ENCODE peak calls at places on chromosome 1, in seven cellular contexts. Z is esophagus squamous epithelium, O is stomach, M is spleen, G is tibial nerve, C is right lobe of liver, B is IMR-90. S is an unnamed sample.

GRCh38 chr1:57770772-57771171 is 346.9 kb upstream of the DAB1 start:
- DNase-seq in Z (no peak), C (no peak), B (peak; percentile 4), G (no peak), M (no peak), O (no peak), S (no peak)

GRCh38 chr1:232168513-232168912 is 461.4 kb downstream of the SIPA1L2 start:
- DNase-seq in B (no peak), C (no peak), M (no peak), O (peak; percentile 40), Z (no peak), G (no peak), S (no peak)

GRCh38 chr1:219443763-219444162 is 169.1 kb downstream of the ZC3H11B start:
- DNase-seq in O (no peak), C (no peak), M (no peak), Z (no peak), G (no peak), B (peak; percentile 46), S (no peak)

GRCh38 chr1:223628233-223628632 is 37.3 kb downstream of the CAPN8 start:
- DNase-seq in O (peak; percentile 42), M (no peak), B (peak; percentile 12), C (peak; percentile 54), G (no peak), Z (no peak), S (no peak)

GRCh38 chr1:192575499-192576189 is at the start of gene RGS1:
- DNase-seq in B (no peak), C (no peak), M (peak; percentile 70), G (no peak), O (peak; percentile 56), Z (no peak), S (no peak)

GRCh38 chr1:242651817-242652216 is 127.3 kb upstream of the PLD5 start:
- DNase-seq in O (no peak), G (no peak), B (no peak), Z (no peak), C (no peak), M (no peak), S (no peak)

GRCh38 chr1:154730251-154730650 is 122.3 kb upstream of the ADAR start:
- DNase-seq in G (no peak), B (peak; percentile 38), O (no peak), Z (no peak), M (no peak), C (no peak), S (no peak)

GRCh38 chr1:90402893-90403849 is 313.9 kb downstream of the BARHL2 start:
- DNase-seq in O (peak; percentile 47), C (no peak), B (peak; percentile 95), G (no peak), Z (no peak), M (no peak), S (no peak)

GRCh38 chr1:6860401-6860800 is 75.1 kb downstream of the CAMTA1 start:
- DNase-seq in O (no peak), Z (no peak), C (no peak), G (no peak), B (peak; percentile 70), M (no peak), S (no peak)

GRCh38 chr1:2633401-2633935 is 652 bp upstream of the MMEL1 start:
- DNase-seq in O (no peak), B (no peak), Z (no peak), M (no peak), G (no peak), C (no peak), S (no peak)

GRCh38 chr1:9592510-9593075 is 3.9 kb downstream of the TMEM201 start:
- DNase-seq in C (no peak), G (no peak), M (peak; percentile 69), B (no peak), Z (no peak), O (no peak), S (no peak)

GRCh38 chr1:14435368-14436023 is 163.0 kb upstream of the KAZN start:
- DNase-seq in B (no peak), C (no peak), G (no peak), M (no peak), Z (no peak), O (no peak), S (no peak)

GRCh38 chr1:158471920-158472319 is at the start of gene OR10R2:
- DNase-seq in C (no peak), B (no peak), G (no peak), M (no peak), Z (no peak), O (no peak), S (no peak)

GRCh38 chr1:115458426-115459114 is 120.5 kb upstream of the NGF start:
- DNase-seq in O (no peak), G (no peak), Z (no peak), B (no peak), M (no peak), C (no peak), S (no peak)

DNA sequence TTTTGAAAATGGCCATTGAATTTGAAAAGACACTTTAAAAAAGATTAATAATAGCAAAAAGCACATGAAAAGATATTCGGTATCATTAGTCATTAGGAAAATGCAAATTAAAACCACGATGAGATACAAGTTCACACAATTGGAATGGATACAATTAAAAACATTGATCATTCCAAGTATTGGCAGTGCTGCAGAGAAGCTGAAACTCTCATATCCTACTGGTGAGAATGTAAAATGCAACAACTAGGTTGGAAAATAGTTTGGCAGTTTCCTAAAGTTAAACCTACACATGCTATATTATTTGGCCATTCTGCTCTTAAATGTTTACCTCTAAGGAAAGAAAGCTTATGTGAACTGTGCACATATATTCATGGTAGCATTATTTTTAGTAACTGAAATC is 838.7 kb upstream of the PRMT6 start:
- DNase-seq in G (no peak), C (no peak), Z (no peak), M (no peak), O (no peak), B (no peak), S (no peak)
- TF ChIP-seq CTCF in G (no peak), C (no peak), Z (no peak), M (no peak), O (no peak), B (no peak), S (no peak)

DNA sequence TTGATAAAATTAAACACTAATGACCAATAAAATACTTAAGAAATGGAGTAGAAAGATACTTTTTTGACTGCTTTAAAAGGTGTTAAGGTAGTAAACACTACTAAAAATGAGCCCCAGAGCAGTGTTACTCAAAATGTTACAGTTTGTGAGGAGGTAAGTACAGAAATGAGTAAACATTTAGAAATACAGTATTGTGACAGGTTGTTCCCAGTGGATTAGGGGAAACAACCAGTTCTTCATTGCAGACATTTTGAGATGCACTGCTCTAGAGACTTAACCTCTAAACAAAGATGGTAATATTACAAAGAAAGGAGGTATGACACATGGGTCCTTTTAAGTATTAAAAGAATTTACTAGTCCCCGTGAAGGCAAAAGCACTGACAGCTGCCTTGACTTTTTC is 12.7 kb downstream of the DHX9 start:
- DNase-seq in Z (no peak), G (no peak), M (no peak), O (no peak), B (no peak), C (no peak), S (no peak)
- TF ChIP-seq POLR2A in Z (no peak), G (no peak), M (no peak), O (no peak), B (no peak), C (no peak), S (no peak)

DNA sequence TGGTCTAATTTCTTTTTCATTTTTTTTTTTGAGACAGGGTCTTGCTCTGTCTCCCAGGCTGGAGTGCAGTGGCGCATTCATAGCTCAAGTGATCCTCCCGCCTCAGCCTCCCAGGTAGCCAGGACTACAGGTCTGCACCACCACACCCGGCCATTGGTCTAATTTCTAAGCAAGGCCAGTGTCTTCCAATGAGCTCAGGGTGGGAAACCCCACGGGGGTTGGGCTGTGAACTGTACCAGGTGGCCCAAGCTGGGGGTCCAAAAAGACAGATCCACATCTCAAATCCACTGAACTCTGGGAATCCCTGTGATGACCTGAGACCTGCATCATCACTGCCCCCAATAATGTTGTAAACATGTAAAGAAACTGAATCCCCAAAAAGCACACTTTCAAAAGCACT is 79.5 kb downstream of the BCAR3 start:
- DNase-seq in O (no peak), C (no peak), Z (no peak), M (peak; percentile 37), B (no peak), G (no peak), S (no peak)
- H3K4me1 ChIP-seq in O (peaks cover 61% of the 10 kb centered on the region), C (no peaks in the 10 kb centered on the region), Z (peaks cover 18% of the 10 kb centered on the region), M (no peaks in the 10 kb centered on the region), B (peaks cover 20% of the 10 kb centered on the region), G (no peaks in the 10 kb centered on the region), S (peaks cover 3% of the 10 kb centered on the region)

GRCh38 chr1:59971464-59971911 is 44.9 kb upstream of the CYP2J2 start:
- DNase-seq in G (peak; percentile 60), Z (no peak), O (peak; percentile 72), C (peak; percentile 61), B (peak; percentile 34), M (peak; percentile 83), S (peak; percentile 68)
- TF ChIP-seq CTCF in G (peak; percentile 75), Z (peak; percentile 80), O (no peak), C (peak; percentile 74), B (peak; percentile 88), M (peak; percentile 88), S (peak; percentile 78)

DNA sequence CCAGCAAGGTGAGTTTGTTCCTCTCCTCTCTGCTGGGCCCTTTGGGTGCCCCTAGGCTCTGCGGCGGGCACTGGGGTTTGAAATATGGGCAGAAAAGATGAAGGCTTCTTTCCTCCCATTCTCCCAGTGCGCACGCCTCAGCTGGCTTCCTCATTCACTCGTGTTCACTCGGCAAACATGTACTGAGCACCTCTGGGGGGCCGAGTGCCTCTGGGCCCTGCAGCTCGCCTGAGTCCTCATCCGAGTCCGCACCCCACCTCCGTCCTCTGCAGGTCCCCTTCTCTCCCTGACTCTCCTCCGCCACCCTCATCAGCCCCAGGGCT is 98.5 kb upstream of the RUNX3 start:
- DNase-seq in C (no peak), Z (no peak), B (no peak), G (no peak), M (no peak), O (no peak), S (no peak)
- TF ChIP-seq POLR2A in C (no peak), Z (no peak), B (no peak), G (no peak), M (no peak), O (no peak), S (no peak)

DNA sequence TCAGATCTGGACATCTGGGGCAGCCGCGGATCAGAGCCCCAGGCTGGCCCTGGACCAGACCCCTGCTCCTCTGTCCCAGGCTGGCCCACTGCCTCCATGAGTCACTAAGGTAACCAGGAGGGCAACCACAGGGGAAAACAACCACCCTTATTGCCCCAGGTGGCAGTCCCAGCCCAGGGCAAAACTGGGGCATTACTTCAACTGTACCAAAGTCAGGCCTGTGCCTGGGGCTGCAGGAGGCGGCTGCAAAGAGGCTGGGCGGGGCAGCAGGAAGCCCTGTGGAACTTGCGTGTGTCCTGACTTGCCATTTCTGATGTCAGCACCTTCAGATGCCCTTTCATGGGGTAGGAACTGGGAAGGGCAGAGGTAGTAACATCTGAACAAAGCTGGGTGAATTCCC is 26.4 kb upstream of the ZNF648 start:
- DNase-seq in C (no peak), B (no peak), Z (no peak), G (no peak), M (no peak), O (no peak), S (no peak)
- H3K4me1 ChIP-seq in C (no peaks in the 10 kb centered on the region), B (no peaks in the 10 kb centered on the region), Z (peaks cover 21% of the 10 kb centered on the region), G (no peaks in the 10 kb centered on the region), M (peaks cover 24% of the 10 kb centered on the region), O (peaks cover 30% of the 10 kb centered on the region), S (no peaks in the 10 kb centered on the region)

DNA sequence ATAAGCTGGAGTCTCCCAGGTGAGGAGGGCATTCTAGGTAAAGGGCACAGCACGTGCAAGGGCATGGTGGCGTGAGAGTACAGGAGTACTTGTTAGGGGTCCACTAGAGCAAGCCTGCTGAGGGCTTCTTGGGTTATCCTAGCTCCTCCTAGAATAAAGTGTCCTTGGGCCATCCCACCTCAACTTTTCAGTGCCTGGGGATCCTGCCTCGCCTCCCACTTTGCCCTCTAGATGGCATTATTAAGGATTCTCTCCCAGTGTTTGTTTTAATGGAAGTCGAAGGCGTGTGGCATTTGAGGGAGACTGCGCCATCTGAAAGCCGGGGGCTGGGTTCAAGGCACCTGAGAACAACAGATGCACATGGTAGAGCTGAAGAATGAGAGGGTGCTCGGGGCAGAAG is 74.5 kb upstream of the SELENON start:
- DNase-seq in G (no peak), Z (no peak), O (no peak), B (no peak), M (no peak), C (no peak), S (no peak)
- TF ChIP-seq CTCF in G (no peak), Z (no peak), O (no peak), B (no peak), M (no peak), C (no peak), S (no peak)

S was measured in uterus.